ENCODE peak calls at places on chromosomes 6 and 20, in four cellular contexts. J, O, A and I are unnamed samples.

GRCh38 chr6:158026901-158027589 is 45.4 kb downstream of the SYNJ2 start:
- DNase-seq in A (no peak), J (no peak), O (no peak), I (no peak)

GRCh38 chr6:75086236-75086635 is 119.6 kb downstream of the COL12A1 start:
- DNase-seq in J (no peak), A (no peak), O (no peak), I (no peak)

GRCh38 chr6:170279977-170280688 is 10.7 kb downstream of the DLL1 start:
- DNase-seq in O (no peak), J (no peak), A (no peak), I (peak; percentile 65)

GRCh38 chr6:162727347-162728176 is at the start of the genes PACRG and PRKN:
- DNase-seq in A (peak; percentile 99), O (peak; percentile 98), J (peak; percentile 61), I (peak; percentile 96)

GRCh38 chr20:56429496-56429895 is 17.4 kb downstream of the CASS4 start:
- DNase-seq in O (no peak), J (no peak), A (peak; percentile 79), I (no peak)

GRCh38 chr20:50198211-50198666 is 7.6 kb downstream of the CEBPB start:
- DNase-seq in J (no peak), O (no peak), A (no peak), I (no peak)

GRCh38 chr6:109024368-109024767 is 70.3 kb downstream of the SESN1 start:
- DNase-seq in J (no peak), A (no peak), O (no peak), I (no peak)

GRCh38 chr6:57063847-57064246 is 17.4 kb downstream of the KIAA1586 start:
- DNase-seq in J (no peak), A (no peak), O (no peak), I (no peak)

GRCh38 chr6:7543761-7544424 is 2.4 kb downstream of the DSP start:
- DNase-seq in A (no peak), O (no peak), J (no peak), I (no peak)

GRCh38 chr6:43274916-43275597 is 23.0 kb upstream of the SLC22A7 start:
- DNase-seq in J (no peak), O (peak; percentile 67), A (peak; percentile 87), I (no peak)

GRCh38 chr6:137222376-137222775 is 3.2 kb upstream of the IFNGR1 start:
- DNase-seq in O (no peak), A (no peak), J (no peak), I (no peak)

GRCh38 chr20:63553251-63553932 is 567 bp upstream of the FNDC11 start:
- DNase-seq in A (peak; percentile 91), O (peak; percentile 40), J (peak; percentile 35), I (peak; percentile 90)

GRCh38 chr6:156427345-156427744 is 349.8 kb upstream of the ARID1B start:
- DNase-seq in A (no peak), O (no peak), J (no peak), I (peak; percentile 3)

GRCh38 chr6:16129623-16130243 is 847 bp downstream of the MYLIP start:
- DNase-seq in A (no peak), O (no peak), J (no peak), I (no peak)

GRCh38 chr6:69796627-69797390 is at the start of gene LMBRD1:
- DNase-seq in J (peak; percentile 91), O (peak; percentile 89), A (peak; percentile 95), I (peak; percentile 71)

GRCh38 chr6:79833264-79833663 is 114.1 kb downstream of the ELOVL4 start:
- DNase-seq in J (no peak), A (no peak), O (no peak), I (no peak)

GRCh38 chr6:66396549-66396948 is 689.5 kb upstream of the EYS start:
- DNase-seq in O (no peak), A (no peak), J (no peak), I (no peak)

GRCh38 chr20:36498386-36499179 is 42.7 kb upstream of the MYL9 start:
- DNase-seq in J (no peak), A (no peak), O (no peak), I (no peak)

GRCh38 chr6:41591859-41592502 is 45.8 kb downstream of the FOXP4 start:
- DNase-seq in J (peak; percentile 9), A (peak; percentile 92), O (peak; percentile 65), I (peak; percentile 77)

GRCh38 chr6:43665376-43665775 is 20.5 kb downstream of the RSPH9 start:
- DNase-seq in O (no peak), A (no peak), J (no peak), I (no peak)

GRCh38 chr20:6783752-6784725 is 16.6 kb downstream of the BMP2 start:
- DNase-seq in O (no peak), A (no peak), J (no peak), I (no peak)

GRCh38 chr6:4023240-4023639 is 55.7 kb downstream of the FAM217A start:
- DNase-seq in O (peak; percentile 37), A (no peak), J (no peak), I (no peak)

GRCh38 chr6:134217110-134217509 is 100.8 kb downstream of the SGK1 start:
- DNase-seq in O (no peak), J (no peak), A (no peak), I (no peak)
- TF ChIP-seq CHD2 in O (no peak), J (no peak), A (no peak), I (no peak)

DNA sequence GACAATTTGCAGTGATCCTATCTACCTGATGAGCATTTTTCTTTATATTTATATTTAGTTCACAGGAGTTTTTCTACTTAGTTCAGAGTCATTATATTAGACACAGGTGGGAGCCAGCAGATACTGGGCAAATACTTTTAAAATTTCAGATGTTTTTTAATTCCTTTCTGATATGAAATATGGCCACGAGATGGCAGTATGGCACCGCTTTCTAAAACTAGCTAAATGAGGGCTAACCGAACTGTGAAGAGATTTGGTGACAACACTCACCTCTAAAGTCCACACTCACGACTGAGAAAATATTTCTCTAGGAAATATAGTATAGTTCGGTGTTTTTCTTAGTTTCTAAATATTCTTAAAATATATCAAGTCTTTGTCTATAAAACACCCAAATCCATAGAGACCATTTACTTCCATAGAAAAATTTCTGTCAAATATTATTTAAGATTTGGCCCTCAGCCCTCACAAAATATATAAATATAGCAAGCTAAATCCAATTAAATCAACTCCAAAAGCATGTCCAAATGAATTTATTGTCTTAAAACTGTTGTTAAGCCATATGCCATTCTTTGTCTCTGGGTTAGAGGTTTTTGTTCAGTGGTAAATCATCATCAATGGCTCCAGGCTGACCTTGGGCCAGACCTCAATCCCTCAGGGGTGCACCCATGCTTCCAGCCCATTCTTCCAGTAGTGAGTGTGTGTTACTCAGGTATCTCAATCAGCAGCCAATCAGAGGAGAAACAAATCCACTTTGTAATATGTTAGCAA is 63.6 kb downstream of the HUS1B start:
- DNase-seq in J (peak; percentile 13), O (peak; percentile 56), A (peak; percentile 61), I (peak; percentile 39)
- TF ChIP-seq BHLHE40 in J (no peak), O (no peak), A (no peak), I (no peak)

GRCh38 chr6:31007694-31008093 is 2.6 kb upstream of the MUC22 start:
- DNase-seq in J (no peak), A (no peak), O (no peak), I (peak; percentile 51)
- TF ChIP-seq CHD2 in J (no peak), A (no peak), O (no peak), I (no peak)

DNA sequence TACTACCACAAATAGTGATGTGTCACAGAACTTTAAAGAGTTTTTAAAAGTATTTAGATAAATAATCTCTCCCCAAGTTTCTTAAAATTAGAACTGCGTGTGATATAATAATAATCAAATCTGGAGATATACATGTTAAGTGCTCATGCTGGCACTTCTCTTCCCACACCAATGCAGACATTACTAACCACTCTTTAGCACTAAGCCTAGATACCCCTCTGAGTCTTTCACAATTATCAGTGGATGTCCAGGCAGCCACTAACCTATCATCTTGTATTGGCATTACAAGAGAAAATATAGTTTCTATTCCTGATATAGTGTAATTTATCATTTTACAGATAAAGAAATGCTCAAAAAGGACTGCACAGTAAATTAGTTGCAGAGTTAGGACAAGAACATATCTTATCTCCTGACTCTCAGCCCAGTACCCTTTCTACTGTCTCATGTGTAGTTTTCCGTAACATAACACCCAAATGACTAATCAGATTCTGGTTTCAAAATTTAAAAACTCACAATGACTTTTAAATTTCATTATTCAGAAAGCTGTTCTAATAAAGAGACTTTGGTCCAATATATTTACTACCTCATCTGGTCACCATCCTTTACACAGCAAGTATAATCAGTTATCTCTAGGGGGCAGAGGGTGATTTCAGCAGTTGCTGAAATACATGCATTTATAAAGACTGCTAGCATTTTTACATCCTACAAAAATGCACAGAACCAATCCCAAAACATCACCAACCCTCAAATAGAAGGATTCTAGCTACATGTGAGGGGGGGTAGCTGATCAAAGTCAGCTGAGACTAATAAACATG is 215.5 kb upstream of the MCHR2 start:
- DNase-seq in J (no peak), O (no peak), A (no peak), I (no peak)
- TF ChIP-seq BHLHE40 in J (no peak), O (no peak), A (no peak), I (no peak)

DNA sequence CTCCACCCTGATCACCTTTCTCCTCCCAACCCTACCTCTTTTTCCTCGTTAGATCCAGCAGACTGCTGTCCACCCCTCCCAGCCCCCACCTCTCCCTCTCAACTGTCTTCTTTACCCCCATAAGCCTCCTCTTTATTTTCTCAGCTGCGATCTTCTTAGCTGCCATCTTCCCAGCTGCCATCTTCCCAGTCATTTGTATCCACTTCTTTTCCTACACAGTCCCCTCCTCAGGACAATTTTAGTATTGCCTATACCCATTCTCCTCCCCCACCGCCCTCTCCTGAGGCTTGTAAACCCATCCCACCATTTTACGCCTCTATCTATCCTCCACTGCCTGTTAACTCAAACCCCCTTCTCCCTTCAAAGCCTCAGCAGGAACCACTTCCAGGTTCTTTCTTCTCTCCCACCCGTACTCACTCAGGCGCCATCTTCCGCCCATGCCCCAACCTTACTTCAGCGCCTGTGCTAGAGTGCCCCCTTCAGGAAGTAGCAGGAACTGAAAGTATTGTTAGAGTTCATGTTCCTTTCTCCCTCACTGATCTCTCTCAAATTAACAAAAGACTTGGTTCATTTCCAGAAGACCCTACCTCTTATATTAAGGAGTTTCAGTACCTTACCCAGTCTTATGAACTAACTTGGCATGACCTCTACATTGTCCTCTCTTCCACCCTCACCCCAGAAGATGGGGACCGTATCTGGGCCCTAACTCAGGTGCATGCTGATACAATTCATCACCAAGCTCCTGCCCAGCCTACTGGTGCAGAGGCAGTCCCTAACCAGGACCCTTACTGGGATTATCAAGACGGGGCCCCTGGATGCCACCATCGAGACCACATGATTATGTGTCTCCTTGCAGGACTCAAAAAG is 236.0 kb downstream of the ADGRG6 start:
- DNase-seq in O (peak; percentile 45), A (peak; percentile 65), J (no peak), I (no peak)
- TF ChIP-seq CHD2 in O (no peak), A (no peak), J (no peak), I (no peak)

GRCh38 chr20:19937651-19938420 is 79.3 kb upstream of the NAA20 start:
- DNase-seq in A (no peak), O (no peak), J (peak; percentile 23), I (no peak)
- TF ChIP-seq BHLHE40 in A (no peak), O (no peak), J (peak; percentile 53), I (no peak)

DNA sequence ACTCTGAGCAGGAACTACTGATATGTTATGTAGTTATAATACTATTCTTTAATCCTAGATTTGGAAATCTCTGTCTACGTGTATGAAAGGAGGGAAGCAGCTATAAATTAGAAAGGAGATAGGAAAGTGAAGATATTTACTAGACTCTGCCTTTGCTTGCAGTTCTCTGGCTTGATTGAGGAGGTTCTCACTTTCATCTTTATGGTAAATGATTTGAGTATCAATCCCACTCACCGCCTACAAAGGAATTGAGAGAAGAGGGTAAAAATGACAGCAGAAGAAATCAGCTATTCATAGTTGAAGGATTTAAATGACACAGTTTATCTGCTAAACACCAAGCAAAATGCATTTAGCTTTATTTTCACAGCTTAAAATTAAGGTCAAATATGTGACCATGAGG is 67.3 kb downstream of the FAM229B start:
- DNase-seq in J (no peak), O (no peak), A (no peak), I (no peak)
- TF ChIP-seq CHD2 in J (no peak), O (no peak), A (no peak), I (no peak)